ENCODE peak calls at places on chromosomes 7 and 10, in seven cellular contexts. X is cardiac septum; E is stimulated activated CD4-positive, alpha-beta T cell treated with anti-CD3 and anti-CD28 coated beads, Interleukin-1b, Interleukin-23, amount 100 ng/mL, for 1 hour; K is amniotic stem cell; B is EH; W is ELF-1; Q is AG04450. I is an unnamed sample.

GRCh38 chr7:2417981-2418481 is 14.6 kb downstream of the CHST12 start:
- DNase-seq in B (peak), W (no peak), Q (no peak), E (no peak), X (no peak), K (no peak), I (no peak)

GRCh38 chr10:80460399-80461207 is 6.5 kb downstream of the TSPAN14 start:
- DNase-seq in X (no peak), B (peak), W (peak), Q (no peak), K (no peak), E (no peak), I (no peak)

GRCh38 chr7:81719865-81720264 is 50.0 kb downstream of the HGF start:
- DNase-seq in B (no peak), W (no peak), X (no peak), E (no peak), K (no peak), Q (no peak), I (no peak)

GRCh38 chr10:12195281-12195602 is 449 bp downstream of the NUDT5 start:
- DNase-seq in B (no peak), X (no peak), W (no peak), Q (no peak), E (no peak), K (no peak), I (no peak)

GRCh38 chr7:46220066-46220630 is 299.1 kb upstream of the IGFBP3 start:
- DNase-seq in X (no peak), K (no peak), E (no peak), W (no peak), Q (no peak), B (peak), I (no peak)

GRCh38 chr10:73601486-73601921 is 10.4 kb upstream of the USP54 start:
- DNase-seq in Q (no peak), X (no peak), K (no peak), B (peak), W (peak), E (no peak), I (no peak)

GRCh38 chr10:127826161-127826740 is 66.5 kb downstream of the CLRN3 start:
- DNase-seq in W (no peak), X (no peak), B (no peak), K (no peak), E (no peak), Q (no peak), I (no peak)

GRCh38 chr10:77173615-77174461 is 463.8 kb downstream of the KCNMA1 start:
- DNase-seq in Q (peak), E (peak), X (no peak), B (peak), W (peak), K (peak), I (peak)

GRCh38 chr10:52951819-52952218 is 179.2 kb upstream of the MBL2 start:
- DNase-seq in K (no peak), E (no peak), B (peak), W (peak), Q (peak), X (no peak), I (no peak)